ENCODE peak calls at places on chromosomes 2 and 18, in four cellular contexts. K is neural crest cell, T is B cell, E is mucosa of descending colon. F is an unnamed sample.

GRCh38 chr2:147712051-147712450 is 132.8 kb upstream of the ACVR2A start:
- DNase-seq in K (no peak), T (no peak), E (no peak), F (no peak)

GRCh38 chr18:62341423-62341920 is 16.4 kb downstream of the TNFRSF11A start:
- DNase-seq in K (no peak), T (no peak), E (no peak), F (no peak)

GRCh38 chr2:170713280-170714155 is 1.6 kb upstream of the SP5 start:
- DNase-seq in K (no peak), T (peak), E (peak), F (peak)

GRCh38 chr2:158407031-158407430 is 49.5 kb downstream of the CCDC148 start:
- DNase-seq in K (no peak), T (no peak), E (no peak), F (no peak)

GRCh38 chr18:5294618-5295230 is 802 bp downstream of the ZBTB14 start:
- DNase-seq in K (peak), T (peak), E (no peak), F (peak)

GRCh38 chr2:205721057-205721767 is 38.9 kb downstream of the NRP2 start:
- DNase-seq in K (peak), T (no peak), E (no peak), F (peak)

GRCh38 chr2:200306969-200307811 is 697 bp downstream of the SPATS2L start:
- DNase-seq in K (peak), T (peak), E (peak), F (peak)

GRCh38 chr2:44237221-44237620 is 38.1 kb upstream of the SLC3A1 start:
- DNase-seq in K (no peak), T (peak), E (no peak), F (no peak)

GRCh38 chr18:79493211-79493800 is 97.6 kb downstream of the NFATC1 start:
- DNase-seq in K (no peak), T (peak), E (no peak), F (no peak)

GRCh38 chr18:2847341-2848144 is 737 bp downstream of the EMILIN2 start:
- DNase-seq in K (peak), T (peak), E (peak), F (peak)

GRCh38 chr2:29502452-29502851 is 387.2 kb downstream of the CLIP4 start:
- DNase-seq in K (no peak), T (no peak), E (no peak), F (no peak)

GRCh38 chr18:62196079-62196478 is 9.0 kb downstream of the RELCH start:
- DNase-seq in K (no peak), T (no peak), E (no peak), F (peak)

GRCh38 chr18:50297621-50298442 is 10.3 kb upstream of the CXXC1 start:
- DNase-seq in K (peak), T (peak), E (peak), F (peak)

GRCh38 chr2:187429989-187430388 is 18.1 kb downstream of the CALCRL start:
- DNase-seq in K (no peak), T (no peak), E (no peak), F (no peak)

GRCh38 chr18:10320201-10320600 is 134.2 kb upstream of the APCDD1 start:
- DNase-seq in K (no peak), T (no peak), E (no peak), F (no peak)

GRCh38 chr2:217074576-217075224 is 214.8 kb upstream of the TNP1 start:
- DNase-seq in K (no peak), T (no peak), E (no peak), F (no peak)

GRCh38 chr2:210676067-210676466 is 119.7 kb downstream of the CPS1 start:
- DNase-seq in K (no peak), T (no peak), E (no peak), F (no peak)

GRCh38 chr2:74845217-74845751 is 11.4 kb downstream of the HK2 start:
- DNase-seq in K (no peak), T (no peak), E (peak), F (peak)

GRCh38 chr2:239751719-239752355 is 273.3 kb downstream of the NDUFA10 start:
- DNase-seq in K (no peak), T (peak), E (peak), F (no peak)

GRCh38 chr2:109352066-109352897 is 223.3 kb downstream of the SH3RF3 start:
- DNase-seq in K (no peak), T (no peak), E (no peak), F (no peak)

GRCh38 chr2:197997083-197997541 is 192.7 kb downstream of the PLCL1 start:
- DNase-seq in K (no peak), T (no peak), E (no peak), F (no peak)

GRCh38 chr2:29115797-29116781 is 874 bp downstream of the CLIP4 start:
- DNase-seq in K (peak), T (peak), E (peak), F (peak)

GRCh38 chr2:86297382-86298147 is 39.9 kb downstream of the REEP1 start:
- DNase-seq in K (no peak), T (peak), E (peak), F (peak)
- TF ChIP-seq CTCF in K (no peak), T (peak), E (no peak), F (no peak)

GRCh38 chr2:127525692-127526141 is 572 bp downstream of the IWS1 start:
- DNase-seq in K (no peak), T (no peak), E (peak), F (no peak)

GRCh38 chr2:127526142-127526939 is at the start of gene IWS1:
- DNase-seq in K (peak), T (peak), E (peak), F (peak)

GRCh38 chr2:127528487-127528886 is 2.2 kb upstream of the IWS1 start:
- DNase-seq in K (no peak), T (no peak), E (no peak), F (no peak)

GRCh38 chr2:127530245-127531132 is 4.2 kb upstream of the IWS1 start:
- DNase-seq in K (no peak), T (no peak), E (no peak), F (no peak)

GRCh38 chr2:127526940-127527804 is 883 bp upstream of the IWS1 start:
- DNase-seq in K (no peak), T (no peak), E (peak), F (no peak)
- TF ChIP-seq CTCF in K (no peak), T (no peak), E (no peak), F (no peak)

GRCh38 chr2:169229590-169229989 is 132.7 kb downstream of the LRP2 start:
- DNase-seq in K (no peak), T (no peak), E (no peak), F (no peak)

GRCh38 chr2:169222665-169223064 is 139.7 kb downstream of the LRP2 start:
- DNase-seq in K (no peak), T (no peak), E (no peak), F (no peak)

GRCh38 chr2:169221745-169222369 is 140.5 kb downstream of the LRP2 start:
- DNase-seq in K (no peak), T (no peak), E (no peak), F (no peak)

GRCh38 chr2:169225233-169225750 is 137.0 kb downstream of the LRP2 start:
- DNase-seq in K (no peak), T (no peak), E (no peak), F (no peak)

DNA sequence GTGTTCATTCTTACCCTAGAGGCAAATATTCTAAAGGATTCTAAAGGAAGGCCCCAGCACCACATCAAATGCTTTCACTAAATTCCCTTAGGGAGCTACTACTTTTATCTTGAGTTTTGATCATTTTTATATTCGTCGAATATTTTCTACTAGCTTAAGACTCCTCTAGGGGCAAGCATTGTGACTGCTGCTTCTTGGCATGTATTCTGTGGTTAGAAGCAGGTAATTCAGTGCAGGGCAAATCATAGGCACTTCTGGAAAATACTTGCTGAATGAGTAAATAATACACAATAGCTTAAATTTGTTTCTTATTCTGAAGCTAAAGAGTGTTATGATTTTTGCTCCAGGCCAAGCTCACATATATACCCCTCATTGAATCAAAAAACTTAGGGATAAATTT is 136.4 kb downstream of the LRP2 start:
- DNase-seq in K (no peak), T (no peak), E (no peak), F (no peak)
- TF ChIP-seq CTCF in K (no peak), T (no peak), E (no peak), F (no peak)

GRCh38 chr2:120669121-120669952 is 66.3 kb upstream of the GLI2 start:
- DNase-seq in K (peak), T (no peak), E (no peak), F (peak)
- TF ChIP-seq CTCF in K (peak), T (no peak), E (no peak), F (peak)

GRCh38 chr2:61855178-61855523 is 1.3 kb upstream of the FAM161A start:
- DNase-seq in K (no peak), T (no peak), E (peak), F (peak)
- TF ChIP-seq CTCF in K (no peak), T (no peak), E (no peak), F (no peak)

GRCh38 chr2:72367530-72368225 is 220.0 kb upstream of the CYP26B1 start:
- DNase-seq in K (no peak), T (no peak), E (peak), F (peak)
- TF ChIP-seq CTCF in K (no peak), T (no peak), E (no peak), F (no peak)

GRCh38 chr2:102187191-102188150 is 648 bp downstream of the IL1RL2 start:
- DNase-seq in K (peak), T (peak), E (peak), F (peak)

GRCh38 chr2:102181919-102182635 is 4.7 kb upstream of the IL1RL2 start:
- DNase-seq in K (no peak), T (no peak), E (peak), F (no peak)

GRCh38 chr2:102184018-102184417 is 2.8 kb upstream of the IL1RL2 start:
- DNase-seq in K (no peak), T (no peak), E (no peak), F (no peak)

GRCh38 chr2:102186676-102187190 is at the start of gene IL1RL2:
- DNase-seq in K (no peak), T (no peak), E (peak), F (no peak)

GRCh38 chr2:102185347-102185746 is 1.5 kb upstream of the IL1RL2 start:
- DNase-seq in K (no peak), T (no peak), E (peak), F (no peak)
- TF ChIP-seq CTCF in K (peak), T (no peak), E (peak), F (peak)

GRCh38 chr2:42009657-42010580 is 37.9 kb upstream of the PKDCC start:
- DNase-seq in K (no peak), T (no peak), E (no peak), F (no peak)

GRCh38 chr2:42010743-42011298 is 37.0 kb upstream of the PKDCC start:
- DNase-seq in K (no peak), T (no peak), E (peak), F (no peak)

GRCh38 chr2:42013409-42013808 is 34.4 kb upstream of the PKDCC start:
- DNase-seq in K (no peak), T (no peak), E (no peak), F (no peak)

GRCh38 chr2:42012137-42012536 is 35.7 kb upstream of the PKDCC start:
- DNase-seq in K (no peak), T (no peak), E (no peak), F (no peak)

DNA sequence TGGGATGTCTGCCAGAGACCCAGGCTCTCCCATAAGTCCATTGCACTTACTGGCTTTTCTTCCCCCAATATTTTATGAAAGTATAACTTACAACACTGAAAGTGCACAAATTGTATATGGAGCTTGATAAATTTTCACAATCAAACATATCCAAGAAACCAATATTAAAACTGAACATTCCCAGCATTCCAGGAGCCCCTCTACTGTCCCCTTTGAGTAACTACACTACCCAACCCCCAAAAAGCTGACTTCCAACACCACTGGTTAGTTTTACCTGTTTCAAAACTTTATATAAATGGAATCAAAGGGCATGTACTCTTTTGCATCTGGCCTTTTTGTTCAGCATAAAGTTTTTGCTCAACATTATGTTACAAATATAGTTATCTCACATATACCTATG is 35.2 kb upstream of the PKDCC start:
- DNase-seq in K (no peak), T (no peak), E (no peak), F (no peak)
- TF ChIP-seq CTCF in K (no peak), T (no peak), E (no peak), F (no peak)

GRCh38 chr2:177101930-177102329 is 110.7 kb upstream of the HNRNPA3 start:
- DNase-seq in K (no peak), T (no peak), E (no peak), F (no peak)

GRCh38 chr2:177108890-177109289 is 103.7 kb upstream of the HNRNPA3 start:
- DNase-seq in K (no peak), T (no peak), E (no peak), F (no peak)

GRCh38 chr2:177106212-177106611 is 106.4 kb upstream of the HNRNPA3 start:
- DNase-seq in K (no peak), T (no peak), E (no peak), F (no peak)
- TF ChIP-seq CTCF in K (peak), T (no peak), E (no peak), F (no peak)

DNA sequence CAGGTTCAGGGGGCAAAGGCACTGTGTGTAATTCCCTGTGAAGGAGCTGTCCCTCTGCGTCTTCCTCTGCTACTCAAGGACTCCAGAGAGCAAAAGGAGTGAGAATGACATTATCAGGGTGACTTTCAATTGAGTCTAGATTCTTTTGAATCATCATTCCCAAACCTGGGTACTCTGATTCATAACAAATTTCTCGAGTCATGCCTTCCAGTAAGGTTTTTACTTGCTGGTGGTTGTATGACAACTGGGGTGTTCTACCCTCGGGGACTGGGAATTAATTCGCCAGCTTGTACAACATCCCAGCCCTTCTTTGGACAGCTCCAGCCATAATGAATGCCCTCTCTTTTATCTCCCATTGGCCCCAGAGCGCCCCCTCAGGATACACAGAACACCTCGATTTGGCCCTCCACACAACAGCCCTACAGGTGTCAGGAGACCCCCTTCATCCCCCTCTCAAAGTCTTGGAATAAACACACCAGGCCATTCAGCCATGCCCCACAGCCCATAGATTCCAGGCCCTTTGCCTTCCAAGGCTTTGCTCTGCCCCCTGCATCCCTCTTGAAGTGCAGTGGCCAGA is 254.5 kb downstream of the KLHL29 start:
- DNase-seq in K (no peak), T (no peak), E (no peak), F (no peak)
- TF ChIP-seq CTCF in K (no peak), T (no peak), E (no peak), F (no peak)